ENCODE peak calls at places on chromosomes 6 and 20, in six cellular contexts. R, A, U, M, B and P are unnamed samples.

GRCh38 chr6:55388161-55388560 is 60.9 kb downstream of the GFRAL start:
- DNase-seq in R (peak), A (peak), U (no peak), M (no peak), B (no peak), P (no peak)

GRCh38 chr20:25194333-25194972 is 1.1 kb upstream of the ENTPD6 start:
- DNase-seq in R (no peak), A (no peak), U (no peak), M (no peak), B (no peak), P (no peak)

GRCh38 chr6:44269168-44269920 is 906 bp upstream of the TMEM151B start:
- DNase-seq in R (no peak), A (no peak), U (no peak), M (no peak), B (no peak), P (no peak)

GRCh38 chr6:146913842-146914562 is 290.2 kb upstream of the STXBP5 start:
- DNase-seq in R (peak), A (peak), U (peak), M (peak), B (peak), P (peak)

GRCh38 chr6:88891135-88891845 is 72.1 kb downstream of the RNGTT start:
- DNase-seq in R (peak), A (no peak), U (no peak), M (no peak), B (no peak), P (no peak)

GRCh38 chr6:20377623-20378265 is 23.9 kb upstream of the E2F3 start:
- DNase-seq in R (peak), A (peak), U (peak), M (no peak), B (no peak), P (no peak)

GRCh38 chr6:37850728-37851285 is 31.3 kb downstream of the ZFAND3 start:
- DNase-seq in R (no peak), A (no peak), U (no peak), M (no peak), B (no peak), P (no peak)

GRCh38 chr6:142800240-142800639 is 144.7 kb downstream of the HIVEP2 start:
- DNase-seq in R (peak), A (no peak), U (no peak), M (no peak), B (no peak), P (no peak)

GRCh38 chr20:10861086-10861485 is 187.3 kb upstream of the JAG1 start:
- DNase-seq in R (peak), A (no peak), U (no peak), M (no peak), B (no peak), P (no peak)

GRCh38 chr6:119158057-119158848 is 79.8 kb upstream of the FAM184A start:
- DNase-seq in R (peak), A (peak), U (no peak), M (no peak), B (no peak), P (no peak)

GRCh38 chr6:158569036-158569435 is 9.1 kb downstream of the TMEM181 start:
- DNase-seq in R (no peak), A (no peak), U (no peak), M (no peak), B (no peak), P (no peak)

GRCh38 chr20:33656010-33656782 is 5.9 kb upstream of the C20orf144 start:
- DNase-seq in R (no peak), A (no peak), U (no peak), M (no peak), B (no peak), P (no peak)

GRCh38 chr6:27178001-27178730 is 69.3 kb upstream of the PRSS16 start:
- DNase-seq in R (peak), A (peak), U (peak), M (peak), B (no peak), P (peak)

GRCh38 chr6:88722691-88723090 is 240.7 kb downstream of the RNGTT start:
- DNase-seq in R (peak), A (peak), U (peak), M (no peak), B (no peak), P (no peak)

GRCh38 chr6:5996701-5997419 is 9.9 kb downstream of the NRN1 start:
- DNase-seq in R (peak), A (no peak), U (peak), M (no peak), B (peak), P (peak)

GRCh38 chr20:62238569-62239277 is 402 bp downstream of the OSBPL2 start:
- DNase-seq in R (no peak), A (peak), U (peak), M (no peak), B (no peak), P (no peak)

GRCh38 chr6:158418501-158418900 is 106.2 kb downstream of the TULP4 start:
- DNase-seq in R (peak), A (peak), U (peak), M (no peak), B (no peak), P (no peak)

GRCh38 chr6:20876016-20876415 is 341.8 kb downstream of the CDKAL1 start:
- DNase-seq in R (peak), A (peak), U (peak), M (no peak), B (no peak), P (peak)

GRCh38 chr6:2772840-2773239 is 7.6 kb downstream of the WRNIP1 start:
- DNase-seq in R (no peak), A (no peak), U (no peak), M (no peak), B (no peak), P (no peak)

GRCh38 chr6:37244430-37245310 is 12.9 kb upstream of the TBC1D22B start:
- DNase-seq in R (peak), A (peak), U (peak), M (no peak), B (no peak), P (no peak)

GRCh38 chr20:49529470-49529869 is 38.5 kb downstream of the PTGIS start:
- DNase-seq in R (no peak), A (no peak), U (peak), M (no peak), B (no peak), P (no peak)

GRCh38 chr6:45447005-45447404 is 69.3 kb upstream of the SUPT3H start:
- DNase-seq in R (no peak), A (no peak), U (no peak), M (no peak), B (no peak), P (no peak)

GRCh38 chr6:20746805-20747204 is 212.5 kb downstream of the CDKAL1 start:
- DNase-seq in R (no peak), A (no peak), U (no peak), M (no peak), B (no peak), P (peak)

GRCh38 chr20:4457566-4458543 is 263.9 kb upstream of the PRND start:
- DNase-seq in R (no peak), A (no peak), U (peak), M (peak), B (no peak), P (peak)

GRCh38 chr6:152136449-152136825 is 329.0 kb downstream of the ESR1 start:
- DNase-seq in R (no peak), A (no peak), U (no peak), M (no peak), B (no peak), P (no peak)

GRCh38 chr6:155154158-155154830 is 109.5 kb upstream of the CLDN20 start:
- DNase-seq in R (peak), A (peak), U (peak), M (no peak), B (no peak), P (peak)

GRCh38 chr6:30100585-30101422 is 12.1 kb downstream of the TRIM31 start:
- DNase-seq in R (no peak), A (no peak), U (no peak), M (no peak), B (peak), P (peak)

GRCh38 chr6:141829996-141830395 is 302.7 kb upstream of the GJE1 start:
- DNase-seq in R (no peak), A (no peak), U (peak), M (peak), B (no peak), P (peak)

GRCh38 chr6:130473886-130474285 is 108.1 kb downstream of the TMEM200A start:
- DNase-seq in R (peak), A (peak), U (peak), M (no peak), B (no peak), P (no peak)

GRCh38 chr6:134080171-134080795 is 27.9 kb upstream of the SLC2A12 start:
- DNase-seq in R (no peak), A (no peak), U (peak), M (no peak), B (no peak), P (peak)

GRCh38 chr20:37992802-37993538 is 40.3 kb downstream of the TTI1 start:
- DNase-seq in R (peak), A (peak), U (peak), M (no peak), B (no peak), P (peak)
- H3K4me3 ChIP-seq in R (no peak), A (no peak), U (no peak), M (no peak), B (no peak), P (no peak)

DNA sequence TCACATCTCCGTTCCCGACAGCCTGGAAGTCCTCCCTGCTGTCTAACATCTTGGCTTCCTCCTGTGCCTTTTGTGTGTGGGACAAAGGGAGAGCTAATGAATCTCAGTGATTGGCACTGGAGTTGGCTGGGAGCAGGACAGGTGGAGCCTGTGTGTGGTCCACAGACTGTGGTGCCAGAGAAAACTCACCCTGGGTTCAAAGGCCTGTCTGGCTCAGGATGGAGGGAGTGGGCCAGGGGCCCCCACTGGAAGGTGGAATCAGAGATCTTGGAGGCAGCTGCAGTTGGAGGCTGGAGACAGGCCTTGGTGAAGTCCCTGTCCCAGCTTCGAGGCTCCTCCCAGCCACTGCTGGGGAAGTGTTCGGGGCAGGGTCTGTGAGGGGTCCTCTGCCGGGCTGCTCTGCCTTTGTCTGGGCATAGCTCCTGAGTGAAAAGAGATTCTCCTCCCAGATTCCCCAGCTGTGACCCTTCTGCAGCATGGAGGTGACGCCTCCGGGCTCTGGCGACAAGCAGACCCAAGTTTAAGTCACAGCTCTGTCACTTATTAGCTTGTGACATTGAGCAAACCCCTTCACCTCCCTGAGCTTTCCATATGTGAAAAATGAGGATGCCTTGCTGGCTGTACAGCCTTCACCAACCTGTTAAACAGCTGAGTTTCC is 13.9 kb upstream of the ITPR3 start:
- DNase-seq in R (no peak), A (no peak), U (no peak), M (no peak), B (peak), P (no peak)
- H3K4me2 ChIP-seq in R (no peak), A (no peak), U (no peak), M (no peak), B (peak), P (no peak)

DNA sequence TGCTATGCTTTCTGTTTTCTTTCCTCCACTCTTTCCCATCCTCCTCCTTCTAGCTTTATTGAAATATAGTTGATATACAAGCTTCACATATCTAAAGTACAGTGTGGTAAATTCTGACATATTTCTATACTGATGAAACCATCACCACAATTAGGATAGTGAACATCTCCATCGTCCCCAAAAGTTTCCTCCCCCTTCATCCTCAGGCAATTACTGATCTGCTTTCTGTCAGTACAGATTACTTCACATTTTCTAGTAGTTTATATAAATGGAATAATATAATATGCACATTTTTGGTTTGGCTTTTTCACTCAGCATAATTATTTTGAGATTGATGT is 12.2 kb downstream of the SNPH start:
- DNase-seq in R (no peak), A (no peak), U (no peak), M (no peak), B (no peak), P (no peak)
- H3K23ac ChIP-seq in R (peak), A (no peak), U (no peak), M (no peak), B (no peak), P (no peak)

DNA sequence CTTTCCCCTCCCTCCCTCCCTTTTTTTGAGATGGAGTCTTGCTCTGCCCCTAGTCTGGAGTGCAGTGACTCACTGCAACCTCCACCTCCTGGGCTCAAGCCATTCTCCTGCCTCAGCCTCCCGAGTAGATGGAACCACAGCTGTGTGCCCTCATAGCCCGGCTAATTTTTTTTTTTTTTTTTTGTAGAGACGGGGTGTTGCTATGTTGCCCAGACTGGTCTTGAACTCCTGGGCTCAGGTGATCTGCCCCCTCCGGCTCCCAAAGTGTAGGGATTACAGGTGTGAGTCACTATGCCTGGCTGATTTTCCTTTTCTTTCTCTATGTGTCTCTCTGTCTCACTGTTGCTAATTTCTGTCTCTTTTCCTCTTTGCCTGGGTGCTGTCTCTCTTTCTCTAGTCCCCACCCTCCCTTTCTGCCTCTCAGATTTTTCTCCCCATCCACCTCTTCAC is 61.2 kb downstream of the SRC start:
- DNase-seq in R (no peak), A (no peak), U (peak), M (no peak), B (no peak), P (no peak)
- H3K4me3 ChIP-seq in R (no peak), A (no peak), U (no peak), M (no peak), B (peak), P (no peak)

DNA sequence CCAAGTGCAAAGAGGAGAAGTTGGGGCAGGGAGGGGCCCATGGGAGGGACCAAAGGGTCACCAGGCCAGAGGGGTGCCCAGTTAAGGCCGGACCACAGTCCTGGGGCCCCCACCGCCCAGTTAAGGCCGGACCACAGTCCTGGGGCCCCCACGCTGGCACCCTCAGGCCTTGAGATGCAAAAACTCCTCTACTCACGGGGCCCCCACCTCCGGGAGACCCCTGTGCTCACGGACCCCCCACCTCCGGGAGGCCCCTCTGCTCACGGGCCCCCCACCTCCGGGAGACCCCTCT is 16.9 kb downstream of the KCNQ2 start:
- DNase-seq in R (no peak), A (no peak), U (no peak), M (no peak), B (no peak), P (no peak)
- H3K4me2 ChIP-seq in R (no peak), A (no peak), U (no peak), M (peak), B (peak), P (no peak)